ENCODE peak calls at places on chromosomes 1 and 21, in seven cellular contexts. One of them, this sample, is unnamed. For H3K27me3, the result is how much of the 10 kb centered on the place peaks cover.

GRCh38 chr1:226568975-226569741 is 20.6 kb downstream of the STUM start:
- DNase-seq in H1: no peak
- DNase-seq in endothelial cell of umbilical vein: no peak
- DNase-seq in HCT116: no peak
- DNase-seq in K562: no peak
- DNase-seq in HepG2: no peak
- DNase-seq in GM12878: no peak
- DNase-seq in this sample: no peak

GRCh38 chr1:221530791-221531190 is 211.1 kb downstream of the DUSP10 start:
- DNase-seq in GM12878: no peak
- DNase-seq in K562: no peak
- DNase-seq in endothelial cell of umbilical vein: no peak
- DNase-seq in H1: no peak
- DNase-seq in HepG2: no peak
- DNase-seq in HCT116: no peak
- DNase-seq in this sample: no peak

GRCh38 chr1:7517611-7518330 is 253.3 kb upstream of the VAMP3 start:
- DNase-seq in HepG2: no peak
- DNase-seq in GM12878: no peak
- DNase-seq in K562: no peak
- DNase-seq in H1: no peak
- DNase-seq in endothelial cell of umbilical vein: no peak
- DNase-seq in HCT116: no peak
- DNase-seq in this sample: no peak

GRCh38 chr1:201888282-201889033 is at the start of gene SHISA4:
- DNase-seq in GM12878: no peak
- DNase-seq in K562: peak
- DNase-seq in HCT116: peak
- DNase-seq in HepG2: peak
- DNase-seq in endothelial cell of umbilical vein: peak
- DNase-seq in H1: no peak
- DNase-seq in this sample: peak

GRCh38 chr1:29513357-29513756 is 277.0 kb downstream of the PTPRU start:
- DNase-seq in K562: peak
- DNase-seq in HepG2: peak
- DNase-seq in H1: peak
- DNase-seq in GM12878: peak
- DNase-seq in endothelial cell of umbilical vein: peak
- DNase-seq in HCT116: peak
- DNase-seq in this sample: peak

GRCh38 chr1:24119859-24120756 is 8.2 kb upstream of the MYOM3 start:
- DNase-seq in HepG2: peak
- DNase-seq in endothelial cell of umbilical vein: no peak
- DNase-seq in HCT116: no peak
- DNase-seq in GM12878: no peak
- DNase-seq in K562: no peak
- DNase-seq in H1: no peak
- DNase-seq in this sample: no peak

GRCh38 chr21:46191257-46191685 is 7.0 kb upstream of the SPATC1L start:
- DNase-seq in H1: no peak
- DNase-seq in K562: peak
- DNase-seq in HCT116: no peak
- DNase-seq in endothelial cell of umbilical vein: peak
- DNase-seq in HepG2: no peak
- DNase-seq in GM12878: no peak
- DNase-seq in this sample: no peak

GRCh38 chr1:66283583-66284041 is 250.3 kb upstream of the SGIP1 start:
- DNase-seq in GM12878: peak
- DNase-seq in K562: no peak
- DNase-seq in HCT116: no peak
- DNase-seq in HepG2: no peak
- DNase-seq in H1: no peak
- DNase-seq in endothelial cell of umbilical vein: no peak
- DNase-seq in this sample: no peak

GRCh38 chr1:154714638-154715037 is 106.7 kb upstream of the ADAR start:
- DNase-seq in HepG2: peak
- DNase-seq in endothelial cell of umbilical vein: no peak
- DNase-seq in K562: peak
- DNase-seq in GM12878: no peak
- DNase-seq in H1: no peak
- DNase-seq in HCT116: no peak
- DNase-seq in this sample: peak

GRCh38 chr1:197912739-197913494 is 4.3 kb upstream of the LHX9 start:
- DNase-seq in HCT116: no peak
- DNase-seq in HepG2: no peak
- DNase-seq in endothelial cell of umbilical vein: no peak
- DNase-seq in K562: no peak
- DNase-seq in GM12878: no peak
- DNase-seq in H1: no peak
- DNase-seq in this sample: peak
- TF ChIP-seq POLR2AphosphoS5 in HCT116: no peak
- TF ChIP-seq POLR2AphosphoS5 in HepG2: no peak
- TF ChIP-seq POLR2AphosphoS5 in endothelial cell of umbilical vein: no peak
- TF ChIP-seq POLR2AphosphoS5 in K562: no peak
- TF ChIP-seq POLR2AphosphoS5 in GM12878: no peak
- TF ChIP-seq POLR2AphosphoS5 in H1: no peak
- TF ChIP-seq POLR2AphosphoS5 in this sample: no peak

DNA sequence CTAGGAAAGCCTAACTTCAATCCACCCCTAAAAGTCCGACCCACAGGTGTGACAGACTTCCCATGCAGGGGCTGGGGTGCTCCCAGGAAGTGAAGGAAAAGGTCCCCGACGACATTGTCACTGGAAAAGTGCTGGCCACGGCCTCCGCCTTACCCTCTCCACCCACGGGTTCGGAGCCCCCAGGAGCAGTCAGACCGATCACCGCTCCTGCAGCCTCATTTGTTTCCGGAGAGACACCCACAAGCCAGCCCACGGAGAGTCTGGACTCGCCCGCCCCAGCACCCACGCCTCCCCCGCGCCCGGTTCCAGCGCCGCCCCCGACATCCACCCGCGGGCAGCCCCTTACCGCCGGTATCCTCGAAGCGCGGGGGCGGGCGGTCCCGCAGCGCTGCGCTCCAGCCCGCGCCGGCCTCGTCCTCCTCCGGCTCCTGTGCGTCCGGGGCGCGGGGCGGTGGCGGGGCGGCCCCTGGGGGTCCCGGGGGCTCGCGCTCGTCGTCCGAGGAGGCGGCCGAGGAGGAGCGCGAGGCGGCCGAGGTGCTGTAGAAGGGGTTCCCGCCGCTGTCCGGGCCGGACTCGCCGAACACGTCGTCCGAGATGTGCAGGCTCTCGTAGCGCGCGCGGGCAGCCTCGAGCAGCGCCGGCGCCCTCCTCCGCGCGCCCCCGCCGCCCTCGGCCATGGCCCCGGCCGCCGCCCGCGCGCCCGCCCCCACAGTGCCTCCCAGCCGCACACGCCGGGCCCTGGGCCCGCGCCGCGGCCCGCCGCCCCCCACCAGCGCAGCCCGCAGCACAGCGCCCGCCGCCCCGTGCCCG is 675 bp downstream of the PGBD5 start:
- DNase-seq in H1: no peak
- DNase-seq in HepG2: no peak
- DNase-seq in endothelial cell of umbilical vein: no peak
- DNase-seq in HCT116: no peak
- DNase-seq in GM12878: no peak
- DNase-seq in K562: no peak
- DNase-seq in this sample: peak
- TF ChIP-seq EZH2 in H1: no peak
- TF ChIP-seq EZH2 in HepG2: no peak
- TF ChIP-seq EZH2 in endothelial cell of umbilical vein: peak
- TF ChIP-seq EZH2 in HCT116: no peak
- TF ChIP-seq EZH2 in GM12878: no peak
- TF ChIP-seq EZH2 in K562: no peak
- TF ChIP-seq EZH2 in this sample: peak

DNA sequence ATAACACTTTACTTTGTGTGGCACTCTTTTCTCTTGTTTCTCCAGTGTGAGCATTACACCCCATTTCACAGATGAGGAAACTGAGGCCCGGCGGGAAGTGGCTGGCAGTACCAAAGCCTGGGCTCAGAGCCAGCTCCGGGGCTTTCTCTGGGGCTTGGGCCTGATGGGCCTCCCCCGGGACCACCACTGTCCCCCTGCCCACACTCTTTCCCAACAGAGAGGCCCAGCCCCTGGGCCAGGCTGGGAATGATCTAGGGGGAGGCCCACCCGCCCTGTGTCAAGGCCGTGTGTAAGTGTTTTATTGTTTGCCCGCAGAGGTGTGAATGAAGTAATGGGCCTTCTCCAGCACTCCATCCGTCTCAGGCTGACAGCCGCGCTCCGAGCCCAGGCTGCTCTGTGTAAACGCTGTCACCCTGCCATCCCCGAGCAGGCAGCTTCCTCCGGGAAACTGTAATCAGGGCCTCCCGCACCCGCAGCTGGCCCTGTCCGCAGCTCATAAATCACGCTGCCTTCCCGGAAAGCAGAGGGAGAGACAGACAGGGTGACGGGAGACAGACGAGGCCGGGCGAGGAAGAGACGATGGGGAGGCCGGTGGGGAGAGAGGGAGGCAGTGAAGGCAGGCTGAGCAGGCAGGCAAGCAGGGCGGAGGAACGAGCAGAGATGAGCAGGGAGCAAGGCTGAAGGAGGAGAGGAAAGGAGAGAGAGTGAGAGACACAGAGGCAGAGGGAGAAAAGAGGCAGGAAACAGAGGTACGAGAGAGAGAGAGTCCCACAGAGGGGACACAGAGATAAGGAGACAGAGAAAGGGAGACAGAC is 109.7 kb upstream of the ZBTB40 start:
- DNase-seq in K562: peak
- DNase-seq in HCT116: no peak
- DNase-seq in HepG2: no peak
- DNase-seq in endothelial cell of umbilical vein: peak
- DNase-seq in GM12878: no peak
- DNase-seq in H1: no peak
- DNase-seq in this sample: no peak
- H3K27me3 ChIP-seq in K562: half or more
- H3K27me3 ChIP-seq in HCT116: under half
- H3K27me3 ChIP-seq in HepG2: half or more
- H3K27me3 ChIP-seq in endothelial cell of umbilical vein: under half
- H3K27me3 ChIP-seq in GM12878: under half
- H3K27me3 ChIP-seq in H1: under half
- H3K27me3 ChIP-seq in this sample: under half

DNA sequence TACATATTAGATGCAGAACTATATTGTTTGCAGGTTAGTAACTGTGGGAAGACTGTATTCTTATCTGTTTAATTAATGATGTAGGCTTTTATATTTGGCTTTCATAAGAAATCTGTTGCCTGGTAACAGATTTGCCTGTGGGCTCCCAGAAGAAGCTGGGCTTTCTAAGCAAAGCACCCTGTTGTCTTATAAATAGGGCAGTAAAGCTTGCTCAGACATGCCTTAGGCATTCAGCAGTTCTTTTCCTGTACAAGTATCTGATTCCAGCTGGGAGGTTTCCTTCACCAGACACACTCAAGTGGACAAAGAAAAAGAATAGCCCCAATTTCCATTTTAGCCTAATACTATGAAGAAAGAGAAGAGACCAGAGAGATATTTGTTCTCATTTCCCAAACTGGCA is 524.0 kb downstream of the LRRIQ3 start:
- DNase-seq in H1: no peak
- DNase-seq in HepG2: no peak
- DNase-seq in GM12878: no peak
- DNase-seq in HCT116: no peak
- DNase-seq in K562: no peak
- DNase-seq in endothelial cell of umbilical vein: peak
- DNase-seq in this sample: no peak
- TF ChIP-seq POLR2AphosphoS5 in H1: no peak
- TF ChIP-seq POLR2AphosphoS5 in HepG2: no peak
- TF ChIP-seq POLR2AphosphoS5 in GM12878: no peak
- TF ChIP-seq POLR2AphosphoS5 in HCT116: no peak
- TF ChIP-seq POLR2AphosphoS5 in K562: no peak
- TF ChIP-seq POLR2AphosphoS5 in endothelial cell of umbilical vein: no peak
- TF ChIP-seq POLR2AphosphoS5 in this sample: no peak

DNA sequence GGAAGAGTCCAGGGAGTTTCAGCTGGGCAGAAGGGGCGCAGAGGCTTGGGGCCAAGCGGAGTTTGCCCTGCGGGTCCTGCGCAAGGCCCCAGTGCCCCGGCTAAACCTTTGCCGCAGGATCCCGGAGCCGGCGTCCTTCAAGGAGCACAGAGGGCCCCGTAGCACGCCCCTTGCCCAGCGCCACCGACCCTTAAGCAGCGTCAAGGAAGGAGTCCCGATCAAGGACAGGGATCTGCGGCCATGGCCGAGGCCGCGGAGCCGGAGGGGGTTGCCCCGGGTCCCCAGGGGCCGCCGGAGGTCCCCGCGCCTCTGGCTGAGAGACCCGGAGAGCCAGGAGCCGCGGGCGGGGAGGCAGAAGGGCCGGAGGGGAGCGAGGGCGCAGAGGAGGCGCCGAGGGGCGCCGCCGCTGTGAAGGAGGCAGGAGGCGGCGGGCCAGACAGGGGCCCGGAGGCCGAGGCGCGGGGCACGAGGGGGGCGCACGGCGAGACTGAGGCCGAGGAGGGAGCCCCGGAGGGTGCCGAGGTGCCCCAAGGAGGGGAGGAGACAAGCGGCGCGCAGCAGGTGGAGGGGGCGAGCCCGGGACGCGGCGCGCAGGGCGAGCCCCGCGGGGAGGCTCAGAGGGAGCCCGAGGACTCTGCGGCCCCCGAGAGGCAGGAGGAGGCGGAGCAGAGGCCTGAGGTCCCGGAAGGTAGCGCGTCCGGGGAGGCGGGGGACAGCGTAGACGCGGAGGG is 520 bp downstream of the CLIC6 start:
- DNase-seq in GM12878: no peak
- DNase-seq in H1: no peak
- DNase-seq in HepG2: no peak
- DNase-seq in endothelial cell of umbilical vein: no peak
- DNase-seq in HCT116: no peak
- DNase-seq in K562: no peak
- DNase-seq in this sample: peak
- TF ChIP-seq EZH2 in GM12878: no peak
- TF ChIP-seq EZH2 in H1: peak
- TF ChIP-seq EZH2 in HepG2: no peak
- TF ChIP-seq EZH2 in endothelial cell of umbilical vein: no peak
- TF ChIP-seq EZH2 in HCT116: no peak
- TF ChIP-seq EZH2 in K562: no peak
- TF ChIP-seq EZH2 in this sample: peak

GRCh38 chr1:38512024-38512623 is 347.4 kb downstream of the RRAGC start:
- DNase-seq in HepG2: no peak
- DNase-seq in GM12878: no peak
- DNase-seq in H1: no peak
- DNase-seq in endothelial cell of umbilical vein: no peak
- DNase-seq in K562: no peak
- DNase-seq in HCT116: no peak
- DNase-seq in this sample: no peak
- H3K27me3 ChIP-seq in HepG2: under half
- H3K27me3 ChIP-seq in GM12878: under half
- H3K27me3 ChIP-seq in H1: under half
- H3K27me3 ChIP-seq in endothelial cell of umbilical vein: under half
- H3K27me3 ChIP-seq in K562: under half
- H3K27me3 ChIP-seq in HCT116: half or more
- H3K27me3 ChIP-seq in this sample: under half

This sample was measured in GM23338.